ENCODE peak calls at places on chromosomes 5 and 9, in four cellular contexts. One of them, this sample, is unnamed.

GRCh38 chr5:116358911-116359418 is 215.7 kb downstream of the SEMA6A start:
- DNase-seq in stimulated activated CD8-positive, alpha-beta memory T cell treated with anti-CD3 and anti-CD28 coated beads, Interleukin-4, amount 100 ng/mL, for 1 hour: no peak
- DNase-seq in NCI-H2171 treated with DMSO at 0.1 percent for 48 hours: no peak
- DNase-seq in cardiac fibroblast: no peak
- DNase-seq in this sample: no peak

GRCh38 chr5:77398896-77399295 is 93.2 kb downstream of the WDR41 start:
- DNase-seq in NCI-H2171 treated with DMSO at 0.1 percent for 48 hours: no peak
- DNase-seq in stimulated activated CD8-positive, alpha-beta memory T cell treated with anti-CD3 and anti-CD28 coated beads, Interleukin-4, amount 100 ng/mL, for 1 hour: no peak
- DNase-seq in cardiac fibroblast: no peak
- DNase-seq in this sample: no peak

GRCh38 chr5:72633041-72633445 is 125.8 kb upstream of the ZNF366 start:
- DNase-seq in NCI-H2171 treated with DMSO at 0.1 percent for 48 hours: no peak
- DNase-seq in cardiac fibroblast: peak; percentile 13
- DNase-seq in stimulated activated CD8-positive, alpha-beta memory T cell treated with anti-CD3 and anti-CD28 coated beads, Interleukin-4, amount 100 ng/mL, for 1 hour: no peak
- DNase-seq in this sample: peak; percentile 72

GRCh38 chr9:94173632-94174031 is 85.5 kb upstream of the ZNF169 start:
- DNase-seq in cardiac fibroblast: no peak
- DNase-seq in stimulated activated CD8-positive, alpha-beta memory T cell treated with anti-CD3 and anti-CD28 coated beads, Interleukin-4, amount 100 ng/mL, for 1 hour: no peak
- DNase-seq in NCI-H2171 treated with DMSO at 0.1 percent for 48 hours: no peak
- DNase-seq in this sample: no peak

GRCh38 chr9:89975586-89975985 is 370.8 kb downstream of the GADD45G start:
- DNase-seq in stimulated activated CD8-positive, alpha-beta memory T cell treated with anti-CD3 and anti-CD28 coated beads, Interleukin-4, amount 100 ng/mL, for 1 hour: no peak
- DNase-seq in NCI-H2171 treated with DMSO at 0.1 percent for 48 hours: peak; percentile 27
- DNase-seq in cardiac fibroblast: no peak
- DNase-seq in this sample: no peak

GRCh38 chr9:135961811-135962695 is 880 bp upstream of the UBAC1 start:
- DNase-seq in NCI-H2171 treated with DMSO at 0.1 percent for 48 hours: no peak
- DNase-seq in stimulated activated CD8-positive, alpha-beta memory T cell treated with anti-CD3 and anti-CD28 coated beads, Interleukin-4, amount 100 ng/mL, for 1 hour: no peak
- DNase-seq in cardiac fibroblast: no peak
- DNase-seq in this sample: no peak

GRCh38 chr5:177537389-177538361 is 16.7 kb downstream of the FAM193B start:
- DNase-seq in cardiac fibroblast: peak; percentile 93
- DNase-seq in NCI-H2171 treated with DMSO at 0.1 percent for 48 hours: no peak
- DNase-seq in stimulated activated CD8-positive, alpha-beta memory T cell treated with anti-CD3 and anti-CD28 coated beads, Interleukin-4, amount 100 ng/mL, for 1 hour: no peak
- DNase-seq in this sample: peak; percentile 85

GRCh38 chr9:83034026-83034425 is 28.9 kb downstream of the RASEF start:
- DNase-seq in NCI-H2171 treated with DMSO at 0.1 percent for 48 hours: no peak
- DNase-seq in stimulated activated CD8-positive, alpha-beta memory T cell treated with anti-CD3 and anti-CD28 coated beads, Interleukin-4, amount 100 ng/mL, for 1 hour: no peak
- DNase-seq in cardiac fibroblast: no peak
- DNase-seq in this sample: no peak

GRCh38 chr5:177405805-177406204 is 3.6 kb downstream of the F12 start:
- DNase-seq in NCI-H2171 treated with DMSO at 0.1 percent for 48 hours: no peak
- DNase-seq in cardiac fibroblast: no peak
- DNase-seq in stimulated activated CD8-positive, alpha-beta memory T cell treated with anti-CD3 and anti-CD28 coated beads, Interleukin-4, amount 100 ng/mL, for 1 hour: no peak
- DNase-seq in this sample: no peak

GRCh38 chr9:78573205-78573604 is 276.3 kb downstream of the PSAT1 start:
- DNase-seq in stimulated activated CD8-positive, alpha-beta memory T cell treated with anti-CD3 and anti-CD28 coated beads, Interleukin-4, amount 100 ng/mL, for 1 hour: no peak
- DNase-seq in cardiac fibroblast: no peak
- DNase-seq in NCI-H2171 treated with DMSO at 0.1 percent for 48 hours: no peak
- DNase-seq in this sample: no peak

GRCh38 chr5:90878549-90879196 is 320.1 kb downstream of the ADGRV1 start:
- DNase-seq in cardiac fibroblast: peak; percentile 59
- DNase-seq in stimulated activated CD8-positive, alpha-beta memory T cell treated with anti-CD3 and anti-CD28 coated beads, Interleukin-4, amount 100 ng/mL, for 1 hour: no peak
- DNase-seq in NCI-H2171 treated with DMSO at 0.1 percent for 48 hours: no peak
- DNase-seq in this sample: peak; percentile 79

GRCh38 chr5:17004441-17005086 is 68.5 kb upstream of the MYO10 start:
- DNase-seq in NCI-H2171 treated with DMSO at 0.1 percent for 48 hours: no peak
- DNase-seq in cardiac fibroblast: no peak
- DNase-seq in stimulated activated CD8-positive, alpha-beta memory T cell treated with anti-CD3 and anti-CD28 coated beads, Interleukin-4, amount 100 ng/mL, for 1 hour: no peak
- DNase-seq in this sample: peak; percentile 36

GRCh38 chr9:65430221-65430620 is 145.2 kb upstream of the FOXD4L5 start:
- DNase-seq in stimulated activated CD8-positive, alpha-beta memory T cell treated with anti-CD3 and anti-CD28 coated beads, Interleukin-4, amount 100 ng/mL, for 1 hour: no peak
- DNase-seq in cardiac fibroblast: no peak
- DNase-seq in NCI-H2171 treated with DMSO at 0.1 percent for 48 hours: no peak
- DNase-seq in this sample: no peak

GRCh38 chr5:68137451-68138190 is 77.9 kb upstream of the PIK3R1 start:
- DNase-seq in stimulated activated CD8-positive, alpha-beta memory T cell treated with anti-CD3 and anti-CD28 coated beads, Interleukin-4, amount 100 ng/mL, for 1 hour: no peak
- DNase-seq in cardiac fibroblast: peak; percentile 18
- DNase-seq in NCI-H2171 treated with DMSO at 0.1 percent for 48 hours: no peak
- DNase-seq in this sample: peak; percentile 77

GRCh38 chr9:104682642-104683041 is 11.7 kb upstream of the OR13D1 start:
- DNase-seq in cardiac fibroblast: peak; percentile 78
- DNase-seq in stimulated activated CD8-positive, alpha-beta memory T cell treated with anti-CD3 and anti-CD28 coated beads, Interleukin-4, amount 100 ng/mL, for 1 hour: no peak
- DNase-seq in NCI-H2171 treated with DMSO at 0.1 percent for 48 hours: peak; percentile 75
- DNase-seq in this sample: peak; percentile 41

GRCh38 chr5:151101151-151101550 is 20.3 kb upstream of the TNIP1 start:
- DNase-seq in NCI-H2171 treated with DMSO at 0.1 percent for 48 hours: no peak
- DNase-seq in cardiac fibroblast: no peak
- DNase-seq in stimulated activated CD8-positive, alpha-beta memory T cell treated with anti-CD3 and anti-CD28 coated beads, Interleukin-4, amount 100 ng/mL, for 1 hour: no peak
- DNase-seq in this sample: no peak

GRCh38 chr5:82802954-82803353 is 274.2 kb downstream of the TMEM167A start:
- DNase-seq in NCI-H2171 treated with DMSO at 0.1 percent for 48 hours: no peak
- DNase-seq in cardiac fibroblast: no peak
- DNase-seq in stimulated activated CD8-positive, alpha-beta memory T cell treated with anti-CD3 and anti-CD28 coated beads, Interleukin-4, amount 100 ng/mL, for 1 hour: no peak
- DNase-seq in this sample: no peak

GRCh38 chr5:14038341-14038959 is 94.0 kb upstream of the DNAH5 start:
- DNase-seq in NCI-H2171 treated with DMSO at 0.1 percent for 48 hours: no peak
- DNase-seq in cardiac fibroblast: peak; percentile 93
- DNase-seq in stimulated activated CD8-positive, alpha-beta memory T cell treated with anti-CD3 and anti-CD28 coated beads, Interleukin-4, amount 100 ng/mL, for 1 hour: no peak
- DNase-seq in this sample: peak; percentile 67

GRCh38 chr5:132486318-132487094 is 4.1 kb downstream of the IRF1 start:
- DNase-seq in NCI-H2171 treated with DMSO at 0.1 percent for 48 hours: no peak
- DNase-seq in stimulated activated CD8-positive, alpha-beta memory T cell treated with anti-CD3 and anti-CD28 coated beads, Interleukin-4, amount 100 ng/mL, for 1 hour: no peak
- DNase-seq in cardiac fibroblast: no peak
- DNase-seq in this sample: no peak

GRCh38 chr9:70529833-70530232 is 115.4 kb upstream of the KLF9 start:
- DNase-seq in stimulated activated CD8-positive, alpha-beta memory T cell treated with anti-CD3 and anti-CD28 coated beads, Interleukin-4, amount 100 ng/mL, for 1 hour: no peak
- DNase-seq in cardiac fibroblast: no peak
- DNase-seq in NCI-H2171 treated with DMSO at 0.1 percent for 48 hours: no peak
- DNase-seq in this sample: no peak

GRCh38 chr5:95042040-95042439 is 242.9 kb downstream of the MCTP1 start:
- DNase-seq in NCI-H2171 treated with DMSO at 0.1 percent for 48 hours: no peak
- DNase-seq in stimulated activated CD8-positive, alpha-beta memory T cell treated with anti-CD3 and anti-CD28 coated beads, Interleukin-4, amount 100 ng/mL, for 1 hour: no peak
- DNase-seq in cardiac fibroblast: no peak
- DNase-seq in this sample: no peak

This sample was measured in fibroblast of lung.